ENCODE peak calls at places on chromosome 21, in six cellular contexts. B is IMR-90, P is K562, G is gastrocnemius medialis, M is spleen, N is Peyer's patch. I is an unnamed sample.
A peak's percentile ranks its signal among the peaks of the same experiment; 100 is the strongest.

GRCh38 chr21:28971171-28971570 is 21.5 kb downstream of the LTN1 start:
- DNase-seq in P (no peak), N (no peak), B (peak; percentile 19), M (no peak), G (no peak), I (no peak)

GRCh38 chr21:42830456-42831455 is 48.6 kb downstream of the WDR4 start:
- DNase-seq in N (peak; percentile 46), B (no peak), M (peak; percentile 69), G (no peak), P (no peak), I (no peak)

GRCh38 chr21:24781146-24781545 is 826.1 kb downstream of the MRPL39 start:
- DNase-seq in P (no peak), G (no peak), B (no peak), M (no peak), N (no peak), I (no peak)

GRCh38 chr21:29481641-29482040 is 182.9 kb downstream of the BACH1 start:
- DNase-seq in P (no peak), N (no peak), G (no peak), M (no peak), B (peak; percentile 73), I (no peak)

GRCh38 chr21:42527489-42528158 is 14.0 kb downstream of the SLC37A1 start:
- DNase-seq in N (peak; percentile 69), M (no peak), P (no peak), B (no peak), G (no peak), I (no peak)

GRCh38 chr21:32371913-32372314 is 20.9 kb downstream of the URB1 start:
- DNase-seq in G (no peak), N (no peak), M (peak; percentile 62), P (no peak), B (peak; percentile 83), I (no peak)

GRCh38 chr21:35628331-35628730 is 432.0 kb downstream of the SETD4 start:
- DNase-seq in M (no peak), B (no peak), P (no peak), N (no peak), G (no peak), I (no peak)

GRCh38 chr21:42336065-42336464 is 14.7 kb downstream of the TFF2 start:
- DNase-seq in B (peak; percentile 19), M (peak; percentile 25), N (no peak), P (no peak), G (no peak), I (no peak)

GRCh38 chr21:33300701-33301631 is 23.8 kb upstream of the IFNAR1 start:
- DNase-seq in P (peak; percentile 23), G (no peak), M (peak; percentile 85), B (no peak), N (no peak), I (peak; percentile 51)

GRCh38 chr21:33198346-33199135 is 31.2 kb upstream of the IFNAR2 start:
- DNase-seq in N (no peak), G (peak; percentile 64), B (peak; percentile 63), M (no peak), P (no peak), I (peak; percentile 75)

GRCh38 chr21:45042664-45043161 is 31.7 kb upstream of the ADARB1 start:
- DNase-seq in B (no peak), G (no peak), P (no peak), N (no peak), M (no peak), I (no peak)

GRCh38 chr21:19640964-19641363 is 1237.4 kb upstream of the TMPRSS15 start:
- DNase-seq in B (no peak), N (no peak), G (no peak), P (no peak), M (no peak), I (no peak)

GRCh38 chr21:35476616-35477395 is 427.7 kb upstream of the RUNX1 start:
- DNase-seq in P (no peak), B (peak; percentile 71), N (no peak), G (no peak), M (no peak), I (no peak)

GRCh38 chr21:24897883-24898282 is 709.4 kb downstream of the MRPL39 start:
- DNase-seq in N (no peak), B (no peak), G (no peak), M (no peak), P (no peak), I (no peak)

DNA sequence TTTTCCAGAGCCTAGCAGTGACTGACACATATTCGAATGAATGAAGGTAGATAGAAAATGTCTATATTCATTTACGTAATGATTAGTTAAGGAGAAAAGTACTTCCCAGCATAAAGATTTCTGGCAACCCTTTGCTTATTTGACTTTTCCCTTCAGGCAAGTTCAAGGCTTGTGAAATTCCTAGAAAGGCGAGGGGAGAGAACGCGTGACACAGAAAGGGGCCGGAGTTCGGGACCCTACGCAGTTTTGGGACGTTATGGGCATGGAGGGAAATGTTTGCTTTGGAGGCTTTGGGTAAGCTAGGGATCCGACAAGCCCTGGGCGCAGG is 472 bp upstream of the USP25 start:
- DNase-seq in N (no peak), P (no peak), G (no peak), B (peak; percentile 22), M (no peak), I (no peak)
- TF ChIP-seq POLR2A in N (no peak), P (peak; percentile 66), G (no peak), B (no peak), M (no peak), I (no peak)

GRCh38 chr21:37546299-37546908 is 179.8 kb downstream of the DYRK1A start:
- DNase-seq in N (no peak), M (no peak), P (no peak), G (no peak), B (no peak), I (no peak)

GRCh38 chr21:37550618-37551405 is 184.2 kb downstream of the DYRK1A start:
- DNase-seq in B (no peak), P (peak; percentile 51), M (no peak), G (no peak), N (peak; percentile 21), I (no peak)

GRCh38 chr21:37547615-37547975 is 181.0 kb downstream of the DYRK1A start:
- DNase-seq in M (no peak), B (no peak), N (no peak), G (no peak), P (no peak), I (no peak)

GRCh38 chr21:37548521-37548981 is 182.0 kb downstream of the DYRK1A start:
- DNase-seq in N (no peak), B (no peak), G (no peak), P (peak; percentile 56), M (no peak), I (no peak)

GRCh38 chr21:37546949-37547614 is 180.5 kb downstream of the DYRK1A start:
- DNase-seq in P (peak; percentile 57), B (no peak), N (no peak), G (no peak), M (no peak), I (no peak)
- TF ChIP-seq POLR2A in P (no peak), B (no peak), N (no peak), G (no peak), M (no peak), I (no peak)

DNA sequence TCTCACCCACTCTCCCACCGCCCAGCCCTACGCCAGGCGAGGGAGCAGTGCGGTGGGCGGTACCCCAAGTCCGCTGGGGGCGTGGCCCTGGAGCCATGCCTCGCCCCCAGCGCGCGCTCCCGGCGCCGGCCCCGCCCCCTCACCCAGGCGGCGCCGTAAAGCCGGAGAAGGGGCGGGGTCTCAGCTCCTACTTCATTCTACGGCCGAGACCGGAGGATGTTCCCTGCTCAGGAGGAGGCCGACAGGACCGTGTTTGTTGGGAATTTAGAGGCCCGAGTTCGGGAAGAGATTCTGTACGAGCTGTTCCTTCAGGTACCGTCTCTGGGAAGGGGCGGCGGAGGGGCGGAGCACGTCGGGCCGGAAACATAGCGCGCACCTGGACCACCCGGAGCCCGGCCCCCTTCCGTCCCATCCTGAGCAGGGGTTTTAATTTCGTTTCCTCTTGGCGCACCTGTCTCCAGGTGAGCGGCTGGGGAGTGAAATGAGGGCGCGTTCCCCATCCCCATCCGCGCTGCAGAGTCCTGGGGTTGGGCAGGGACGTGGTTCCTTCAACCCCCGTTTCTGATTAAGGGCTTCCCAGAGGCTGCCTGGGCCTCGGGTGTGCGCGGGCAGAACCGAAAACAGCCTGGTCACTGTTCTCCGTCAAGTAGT is at the start of gene RBM11:
- DNase-seq in M (peak; percentile 92), G (peak; percentile 4), B (peak; percentile 7), P (peak; percentile 89), N (peak; percentile 90), I (peak; percentile 32)
- TF ChIP-seq POLR2A in M (no peak), G (no peak), B (no peak), P (no peak), N (no peak), I (no peak)

GRCh38 chr21:15842565-15842880 is 112.7 kb downstream of the USP25 start:
- DNase-seq in P (no peak), N (no peak), B (no peak), G (no peak), M (no peak), I (no peak)
- TF ChIP-seq POLR2A in P (no peak), N (no peak), B (no peak), G (no peak), M (no peak), I (no peak)

GRCh38 chr21:30563072-30563471 is 2.0 kb upstream of the KRTAP19-7 start:
- DNase-seq in M (no peak), P (no peak), B (no peak), G (no peak), N (no peak), I (no peak)

GRCh38 chr21:30561957-30562356 is 843 bp upstream of the KRTAP19-7 start:
- DNase-seq in B (no peak), M (no peak), N (no peak), P (no peak), G (no peak), I (no peak)

GRCh38 chr21:30561264-30561895 is at the start of gene KRTAP19-7:
- DNase-seq in B (no peak), G (no peak), M (no peak), P (no peak), N (no peak), I (no peak)

GRCh38 chr21:30567617-30568016 is 6.5 kb upstream of the KRTAP19-7 start:
- DNase-seq in G (no peak), P (no peak), N (no peak), M (no peak), B (no peak), I (no peak)

GRCh38 chr21:30563630-30564029 is 2.5 kb upstream of the KRTAP19-7 start:
- DNase-seq in G (no peak), M (no peak), N (no peak), B (no peak), P (no peak), I (no peak)
- TF ChIP-seq POLR2A in G (no peak), M (no peak), N (no peak), B (no peak), P (no peak), I (no peak)

GRCh38 chr21:14046401-14046800 is 164.4 kb downstream of the LIPI start:
- DNase-seq in G (no peak), P (no peak), M (no peak), N (no peak), B (peak; percentile 17), I (no peak)
- TF ChIP-seq POLR2A in G (no peak), P (no peak), M (no peak), N (no peak), B (no peak), I (no peak)